ENCODE peak calls at places on chromosome 6, in ten cellular contexts. One of them, this sample, is unnamed.

GRCh38 chr6:170561550-170561949 is 7.4 kb downstream of the TBP start:
- DNase-seq in AG04450: no peak
- DNase-seq in pancreas: no peak
- DNase-seq in left ventricle myocardium inferior: no peak
- DNase-seq in MM.1S: no peak
- DNase-seq in endothelial cell of umbilical vein: no peak
- DNase-seq in uterus: no peak
- DNase-seq in Panc1: no peak
- DNase-seq in neural progenitor cell: no peak
- DNase-seq in SK-N-SH: no peak
- DNase-seq in this sample: no peak

GRCh38 chr6:135935951-135936601 is 84.6 kb downstream of the PDE7B start:
- DNase-seq in left ventricle myocardium inferior: no peak
- DNase-seq in Panc1: peak
- DNase-seq in neural progenitor cell: no peak
- DNase-seq in uterus: no peak
- DNase-seq in MM.1S: no peak
- DNase-seq in endothelial cell of umbilical vein: no peak
- DNase-seq in SK-N-SH: no peak
- DNase-seq in AG04450: no peak
- DNase-seq in pancreas: no peak
- DNase-seq in this sample: no peak

GRCh38 chr6:73547046-73547445 is 26.2 kb upstream of the EEF1A1 start:
- DNase-seq in left ventricle myocardium inferior: no peak
- DNase-seq in Panc1: no peak
- DNase-seq in pancreas: no peak
- DNase-seq in neural progenitor cell: no peak
- DNase-seq in MM.1S: no peak
- DNase-seq in AG04450: no peak
- DNase-seq in endothelial cell of umbilical vein: no peak
- DNase-seq in SK-N-SH: no peak
- DNase-seq in uterus: no peak
- DNase-seq in this sample: no peak

GRCh38 chr6:97203343-97203742 is 79.7 kb downstream of the MMS22L start:
- DNase-seq in Panc1: no peak
- DNase-seq in pancreas: no peak
- DNase-seq in neural progenitor cell: peak
- DNase-seq in MM.1S: no peak
- DNase-seq in left ventricle myocardium inferior: no peak
- DNase-seq in uterus: no peak
- DNase-seq in endothelial cell of umbilical vein: no peak
- DNase-seq in AG04450: peak
- DNase-seq in SK-N-SH: peak
- DNase-seq in this sample: peak

GRCh38 chr6:161198781-161199505 is 74.9 kb downstream of the AGPAT4 start:
- DNase-seq in endothelial cell of umbilical vein: no peak
- DNase-seq in neural progenitor cell: no peak
- DNase-seq in MM.1S: no peak
- DNase-seq in Panc1: no peak
- DNase-seq in left ventricle myocardium inferior: no peak
- DNase-seq in SK-N-SH: no peak
- DNase-seq in AG04450: no peak
- DNase-seq in uterus: no peak
- DNase-seq in pancreas: no peak
- DNase-seq in this sample: no peak

GRCh38 chr6:128560966-128561365 is 40.6 kb upstream of the PTPRK start:
- DNase-seq in pancreas: no peak
- DNase-seq in AG04450: no peak
- DNase-seq in left ventricle myocardium inferior: no peak
- DNase-seq in Panc1: no peak
- DNase-seq in MM.1S: no peak
- DNase-seq in uterus: no peak
- DNase-seq in SK-N-SH: no peak
- DNase-seq in endothelial cell of umbilical vein: no peak
- DNase-seq in neural progenitor cell: no peak
- DNase-seq in this sample: no peak

GRCh38 chr6:104591573-104592334 is 268.0 kb downstream of the HACE1 start:
- DNase-seq in left ventricle myocardium inferior: no peak
- DNase-seq in neural progenitor cell: no peak
- DNase-seq in uterus: no peak
- DNase-seq in endothelial cell of umbilical vein: peak
- DNase-seq in AG04450: no peak
- DNase-seq in pancreas: no peak
- DNase-seq in SK-N-SH: no peak
- DNase-seq in Panc1: no peak
- DNase-seq in MM.1S: no peak
- DNase-seq in this sample: no peak

GRCh38 chr6:33088258-33088930 is 12.6 kb downstream of the HLA-DPB1 start:
- DNase-seq in left ventricle myocardium inferior: no peak
- DNase-seq in neural progenitor cell: no peak
- DNase-seq in SK-N-SH: no peak
- DNase-seq in pancreas: no peak
- DNase-seq in endothelial cell of umbilical vein: no peak
- DNase-seq in AG04450: no peak
- DNase-seq in MM.1S: no peak
- DNase-seq in Panc1: no peak
- DNase-seq in uterus: no peak
- DNase-seq in this sample: no peak

GRCh38 chr6:40852667-40853383 is 186.2 kb downstream of the UNC5CL start:
- DNase-seq in AG04450: no peak
- DNase-seq in uterus: no peak
- DNase-seq in left ventricle myocardium inferior: no peak
- DNase-seq in endothelial cell of umbilical vein: no peak
- DNase-seq in neural progenitor cell: peak
- DNase-seq in Panc1: no peak
- DNase-seq in MM.1S: no peak
- DNase-seq in pancreas: no peak
- DNase-seq in SK-N-SH: no peak
- DNase-seq in this sample: no peak

GRCh38 chr6:162591517-162591916 is 136.0 kb downstream of the PRKN start:
- DNase-seq in MM.1S: no peak
- DNase-seq in Panc1: no peak
- DNase-seq in uterus: no peak
- DNase-seq in endothelial cell of umbilical vein: no peak
- DNase-seq in SK-N-SH: no peak
- DNase-seq in AG04450: no peak
- DNase-seq in left ventricle myocardium inferior: no peak
- DNase-seq in pancreas: no peak
- DNase-seq in neural progenitor cell: no peak
- DNase-seq in this sample: no peak

GRCh38 chr6:149897015-149897697 is 757 bp downstream of the RAET1E start:
- DNase-seq in Panc1: no peak
- DNase-seq in pancreas: no peak
- DNase-seq in endothelial cell of umbilical vein: peak
- DNase-seq in left ventricle myocardium inferior: peak
- DNase-seq in MM.1S: no peak
- DNase-seq in uterus: peak
- DNase-seq in neural progenitor cell: no peak
- DNase-seq in SK-N-SH: no peak
- DNase-seq in AG04450: peak
- DNase-seq in this sample: no peak

GRCh38 chr6:88922775-88923548 is 40.5 kb downstream of the RNGTT start:
- DNase-seq in Panc1: no peak
- DNase-seq in SK-N-SH: no peak
- DNase-seq in left ventricle myocardium inferior: no peak
- DNase-seq in pancreas: no peak
- DNase-seq in uterus: no peak
- DNase-seq in endothelial cell of umbilical vein: no peak
- DNase-seq in neural progenitor cell: no peak
- DNase-seq in MM.1S: no peak
- DNase-seq in AG04450: no peak
- DNase-seq in this sample: peak

GRCh38 chr6:2524090-2524489 is 226.6 kb downstream of the MYLK4 start:
- DNase-seq in SK-N-SH: no peak
- DNase-seq in neural progenitor cell: no peak
- DNase-seq in endothelial cell of umbilical vein: peak
- DNase-seq in left ventricle myocardium inferior: no peak
- DNase-seq in MM.1S: no peak
- DNase-seq in pancreas: no peak
- DNase-seq in Panc1: no peak
- DNase-seq in AG04450: no peak
- DNase-seq in uterus: no peak
- DNase-seq in this sample: no peak
- H3K27ac ChIP-seq in SK-N-SH: no peak
- H3K27ac ChIP-seq in neural progenitor cell: no peak
- H3K27ac ChIP-seq in endothelial cell of umbilical vein: no peak
- H3K27ac ChIP-seq in left ventricle myocardium inferior: no peak
- H3K27ac ChIP-seq in MM.1S: no peak
- H3K27ac ChIP-seq in pancreas: no peak
- H3K27ac ChIP-seq in Panc1: no peak
- H3K27ac ChIP-seq in AG04450: no peak
- H3K27ac ChIP-seq in uterus: no peak
- H3K27ac ChIP-seq in this sample: no peak

GRCh38 chr6:39724787-39725631 is at the start of gene KIF6:
- DNase-seq in AG04450: peak
- DNase-seq in Panc1: no peak
- DNase-seq in MM.1S: peak
- DNase-seq in endothelial cell of umbilical vein: peak
- DNase-seq in neural progenitor cell: peak
- DNase-seq in uterus: peak
- DNase-seq in left ventricle myocardium inferior: peak
- DNase-seq in SK-N-SH: peak
- DNase-seq in pancreas: peak
- DNase-seq in this sample: peak
- TF ChIP-seq CTCF in AG04450: no peak
- TF ChIP-seq CTCF in Panc1: no peak
- TF ChIP-seq CTCF in MM.1S: no peak
- TF ChIP-seq CTCF in endothelial cell of umbilical vein: no peak
- TF ChIP-seq CTCF in neural progenitor cell: no peak
- TF ChIP-seq CTCF in uterus: no peak
- TF ChIP-seq CTCF in left ventricle myocardium inferior: no peak
- TF ChIP-seq CTCF in SK-N-SH: no peak
- TF ChIP-seq CTCF in pancreas: no peak
- TF ChIP-seq CTCF in this sample: no peak

DNA sequence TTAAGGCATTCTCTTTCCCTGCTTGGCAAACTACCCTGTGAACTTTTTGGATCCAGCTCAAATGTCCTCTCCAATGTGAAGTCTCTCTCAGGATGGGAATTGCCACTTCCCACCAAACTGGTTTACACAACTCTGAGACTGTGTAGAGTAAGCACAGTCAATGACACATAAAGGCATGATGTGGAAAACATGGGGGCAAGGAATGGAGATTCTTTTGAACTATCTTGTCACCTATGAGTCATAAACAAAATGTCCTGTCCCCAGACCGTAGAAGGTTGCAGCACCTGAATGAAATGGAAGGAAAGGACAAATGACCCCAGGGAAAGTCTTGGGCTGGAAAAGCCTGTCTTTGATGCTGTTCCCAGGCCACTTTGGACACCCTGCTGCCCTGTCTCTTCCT is 11.0 kb upstream of the KIF13A start:
- DNase-seq in uterus: no peak
- DNase-seq in endothelial cell of umbilical vein: no peak
- DNase-seq in MM.1S: no peak
- DNase-seq in neural progenitor cell: no peak
- DNase-seq in left ventricle myocardium inferior: no peak
- DNase-seq in AG04450: no peak
- DNase-seq in Panc1: no peak
- DNase-seq in pancreas: no peak
- DNase-seq in SK-N-SH: no peak
- DNase-seq in this sample: no peak
- H3K27ac ChIP-seq in uterus: no peak
- H3K27ac ChIP-seq in endothelial cell of umbilical vein: no peak
- H3K27ac ChIP-seq in MM.1S: no peak
- H3K27ac ChIP-seq in neural progenitor cell: no peak
- H3K27ac ChIP-seq in left ventricle myocardium inferior: no peak
- H3K27ac ChIP-seq in AG04450: no peak
- H3K27ac ChIP-seq in Panc1: no peak
- H3K27ac ChIP-seq in pancreas: no peak
- H3K27ac ChIP-seq in SK-N-SH: no peak
- H3K27ac ChIP-seq in this sample: no peak

GRCh38 chr6:31157543-31158139 is at the start of gene CCHCR1:
- DNase-seq in uterus: no peak
- DNase-seq in pancreas: no peak
- DNase-seq in AG04450: no peak
- DNase-seq in endothelial cell of umbilical vein: no peak
- DNase-seq in neural progenitor cell: peak
- DNase-seq in Panc1: no peak
- DNase-seq in SK-N-SH: peak
- DNase-seq in MM.1S: no peak
- DNase-seq in left ventricle myocardium inferior: no peak
- DNase-seq in this sample: no peak

GRCh38 chr6:31161216-31162126 is 3.1 kb downstream of the TCF19 start:
- DNase-seq in endothelial cell of umbilical vein: no peak
- DNase-seq in pancreas: no peak
- DNase-seq in Panc1: no peak
- DNase-seq in left ventricle myocardium inferior: no peak
- DNase-seq in SK-N-SH: no peak
- DNase-seq in uterus: no peak
- DNase-seq in neural progenitor cell: no peak
- DNase-seq in MM.1S: no peak
- DNase-seq in AG04450: no peak
- DNase-seq in this sample: no peak

GRCh38 chr6:31156647-31157046 is 955 bp downstream of the CCHCR1 start:
- DNase-seq in uterus: no peak
- DNase-seq in left ventricle myocardium inferior: no peak
- DNase-seq in AG04450: no peak
- DNase-seq in Panc1: no peak
- DNase-seq in MM.1S: no peak
- DNase-seq in endothelial cell of umbilical vein: no peak
- DNase-seq in neural progenitor cell: no peak
- DNase-seq in SK-N-SH: no peak
- DNase-seq in pancreas: no peak
- DNase-seq in this sample: no peak

GRCh38 chr6:31158140-31158862 is at the start of gene TCF19:
- DNase-seq in left ventricle myocardium inferior: peak
- DNase-seq in MM.1S: peak
- DNase-seq in uterus: peak
- DNase-seq in pancreas: peak
- DNase-seq in endothelial cell of umbilical vein: peak
- DNase-seq in AG04450: peak
- DNase-seq in Panc1: peak
- DNase-seq in neural progenitor cell: peak
- DNase-seq in SK-N-SH: peak
- DNase-seq in this sample: peak

DNA sequence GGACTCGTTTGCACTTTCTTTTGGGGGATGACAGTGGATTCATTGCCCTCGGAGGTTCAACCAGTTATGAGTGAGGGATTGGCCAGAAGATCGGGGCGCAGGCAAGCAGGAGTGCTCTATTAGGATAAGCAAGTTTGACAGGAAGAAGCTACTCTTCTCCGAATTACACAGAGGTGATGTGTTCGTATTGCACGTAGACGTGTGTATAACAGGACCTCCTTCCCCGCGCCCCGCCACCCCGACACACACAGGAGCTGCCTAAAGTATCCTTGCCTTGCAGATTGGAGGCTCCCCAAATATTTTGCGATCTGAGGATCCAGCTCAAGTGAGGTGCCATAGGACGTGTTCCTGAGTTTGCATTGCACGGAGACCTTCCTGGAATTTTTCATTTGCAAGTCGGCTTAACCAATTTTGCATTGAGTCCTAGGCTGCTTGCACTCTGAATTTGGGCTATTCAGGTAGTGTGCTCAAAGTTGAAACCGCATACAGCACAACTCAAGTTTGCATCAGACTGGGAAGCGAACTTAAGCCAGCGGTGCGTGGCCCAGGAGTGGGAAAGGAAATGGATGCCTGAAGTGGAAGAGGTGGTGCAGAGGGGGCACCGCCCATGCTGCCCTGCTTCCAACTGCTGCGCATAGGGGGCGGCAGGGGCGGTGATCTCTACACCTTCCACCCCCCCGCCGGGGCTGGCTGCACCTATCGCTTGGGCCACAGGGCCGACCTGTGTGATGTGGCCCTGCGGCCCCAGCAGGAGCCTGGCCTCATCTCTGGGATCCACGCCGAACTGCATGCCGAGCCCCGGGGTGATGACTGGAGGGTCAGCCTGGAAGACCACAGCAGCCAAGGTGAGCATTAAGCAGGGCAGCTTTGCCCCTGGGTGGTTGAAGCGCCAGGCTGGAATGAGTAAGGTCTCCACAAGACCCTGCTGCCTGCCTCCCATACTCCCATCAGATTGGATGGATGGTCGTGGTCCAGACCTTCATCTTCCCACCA is 770 bp downstream of the TCF19 start:
- DNase-seq in uterus: no peak
- DNase-seq in Panc1: no peak
- DNase-seq in left ventricle myocardium inferior: no peak
- DNase-seq in pancreas: no peak
- DNase-seq in endothelial cell of umbilical vein: no peak
- DNase-seq in neural progenitor cell: peak
- DNase-seq in AG04450: no peak
- DNase-seq in SK-N-SH: peak
- DNase-seq in MM.1S: peak
- DNase-seq in this sample: peak
- TF ChIP-seq CTCF in uterus: no peak
- TF ChIP-seq CTCF in Panc1: no peak
- TF ChIP-seq CTCF in left ventricle myocardium inferior: no peak
- TF ChIP-seq CTCF in pancreas: no peak
- TF ChIP-seq CTCF in endothelial cell of umbilical vein: peak
- TF ChIP-seq CTCF in neural progenitor cell: peak
- TF ChIP-seq CTCF in AG04450: no peak
- TF ChIP-seq CTCF in SK-N-SH: no peak
- TF ChIP-seq CTCF in MM.1S: peak
- TF ChIP-seq CTCF in this sample: no peak

This sample was measured in cardiac muscle cell.